ENCODE peak calls at places on chromosome 18, in eight cellular contexts. J, O, F, T, S, V, B and C are unnamed samples.

GRCh38 chr18:8705280-8705940 is at the start of gene MTCL1:
- DNase-seq in S (peak; percentile 67), T (peak; percentile 62), V (no peak), F (peak; percentile 80), O (no peak), J (no peak), B (peak; percentile 32), C (peak; percentile 86)

GRCh38 chr18:3526421-3527354 is 76.7 kb downstream of the TGIF1 start:
- DNase-seq in V (no peak), T (no peak), O (peak; percentile 20), S (peak; percentile 67), B (no peak), F (no peak), J (no peak), C (peak; percentile 58)

GRCh38 chr18:73693091-73693490 is 454.5 kb downstream of the FBXO15 start:
- DNase-seq in F (no peak), S (no peak), B (no peak), J (no peak), V (no peak), O (no peak), T (no peak), C (no peak)

GRCh38 chr18:45248240-45248903 is 366.9 kb upstream of the SLC14A2 start:
- DNase-seq in V (no peak), B (peak; percentile 51), S (peak; percentile 92), O (peak; percentile 84), J (peak; percentile 30), F (no peak), T (no peak), C (no peak)

GRCh38 chr18:24868760-24869237 is 408.4 kb downstream of the HRH4 start:
- DNase-seq in V (no peak), B (no peak), J (no peak), O (peak; percentile 29), F (no peak), S (no peak), T (no peak), C (no peak)

GRCh38 chr18:57542801-57543427 is 43.6 kb downstream of the FECH start:
- DNase-seq in B (no peak), V (no peak), O (peak; percentile 48), T (no peak), F (no peak), S (peak; percentile 6), J (no peak), C (no peak)

GRCh38 chr18:5524660-5525059 is 19.1 kb downstream of the EPB41L3 start:
- DNase-seq in S (no peak), V (no peak), O (no peak), J (no peak), B (no peak), T (no peak), F (no peak), C (no peak)

GRCh38 chr18:22683196-22683676 is 249.9 kb upstream of the RBBP8 start:
- DNase-seq in O (peak; percentile 79), J (peak; percentile 88), T (no peak), F (no peak), B (peak; percentile 27), V (no peak), S (peak; percentile 78), C (no peak)

GRCh38 chr18:62131305-62131909 is 55.4 kb downstream of the PIGN start:
- DNase-seq in J (peak; percentile 56), O (peak; percentile 28), B (peak; percentile 39), F (peak; percentile 50), T (no peak), S (peak; percentile 82), V (peak; percentile 10), C (peak; percentile 46)

DNA sequence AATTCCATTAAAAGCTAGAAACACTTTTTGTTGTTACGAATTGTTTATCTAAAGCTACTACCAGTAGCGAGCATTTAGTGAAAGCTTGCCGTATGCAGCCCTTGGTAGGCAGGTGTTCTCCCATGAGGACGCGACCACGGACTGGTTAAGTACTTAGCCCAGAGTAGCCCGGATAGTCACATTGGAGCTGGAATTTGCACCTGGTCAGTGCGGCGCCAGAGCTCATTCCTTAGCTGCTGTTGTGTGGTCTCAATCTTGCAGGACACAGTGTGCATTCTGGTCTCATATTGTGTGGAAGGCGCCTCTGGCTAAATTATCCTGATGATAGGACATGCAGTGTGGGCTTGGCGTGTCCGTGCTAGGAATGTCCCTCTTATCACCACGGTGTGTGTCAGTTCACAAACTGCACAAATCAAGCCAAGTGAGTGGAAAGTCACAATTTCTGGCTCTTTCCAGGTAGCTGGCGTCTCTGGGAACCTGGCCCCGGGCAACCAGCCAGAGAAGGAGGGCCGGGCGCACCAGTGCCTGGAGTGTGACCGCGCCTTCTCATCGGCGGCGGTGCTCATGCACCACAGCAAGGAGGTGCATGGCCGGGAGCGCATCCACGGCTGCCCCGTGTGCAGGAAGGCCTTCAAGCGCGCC is 133.3 kb downstream of the ZNF236 start:
- DNase-seq in V (no peak), S (no peak), B (peak; percentile 46), T (no peak), F (no peak), O (no peak), J (peak; percentile 40), C (no peak)
- TF ChIP-seq CTCF in V (no peak), S (no peak), B (no peak), T (no peak), F (no peak), O (no peak), J (no peak), C (no peak)

DNA sequence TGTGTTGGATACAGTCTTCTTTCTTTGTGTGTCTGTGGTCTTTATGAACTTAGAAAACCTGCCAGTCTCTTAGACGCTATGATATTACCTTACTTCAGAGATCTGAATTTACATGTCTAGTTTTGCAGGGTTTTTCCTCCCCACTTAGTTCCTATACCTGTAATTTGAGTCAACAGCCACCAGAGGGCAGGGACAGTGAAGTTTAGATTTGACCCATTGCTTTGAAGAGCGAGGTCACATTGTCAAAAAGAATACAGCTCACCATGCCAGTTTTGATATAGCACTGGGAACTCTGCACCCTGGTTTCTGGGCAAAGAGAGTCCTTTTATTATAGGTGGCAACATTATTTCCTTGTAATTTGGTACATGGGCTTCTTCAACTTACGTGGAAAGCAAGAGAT is 102.3 kb downstream of the MAPK4 start:
- DNase-seq in T (no peak), B (no peak), S (no peak), F (peak; percentile 17), V (no peak), O (no peak), J (peak; percentile 54), C (peak; percentile 14)
- TF ChIP-seq CTCF in T (peak; percentile 31), B (no peak), S (peak; percentile 44), F (peak; percentile 68), V (peak; percentile 55), O (peak; percentile 14), J (peak; percentile 65), C (no peak)

DNA sequence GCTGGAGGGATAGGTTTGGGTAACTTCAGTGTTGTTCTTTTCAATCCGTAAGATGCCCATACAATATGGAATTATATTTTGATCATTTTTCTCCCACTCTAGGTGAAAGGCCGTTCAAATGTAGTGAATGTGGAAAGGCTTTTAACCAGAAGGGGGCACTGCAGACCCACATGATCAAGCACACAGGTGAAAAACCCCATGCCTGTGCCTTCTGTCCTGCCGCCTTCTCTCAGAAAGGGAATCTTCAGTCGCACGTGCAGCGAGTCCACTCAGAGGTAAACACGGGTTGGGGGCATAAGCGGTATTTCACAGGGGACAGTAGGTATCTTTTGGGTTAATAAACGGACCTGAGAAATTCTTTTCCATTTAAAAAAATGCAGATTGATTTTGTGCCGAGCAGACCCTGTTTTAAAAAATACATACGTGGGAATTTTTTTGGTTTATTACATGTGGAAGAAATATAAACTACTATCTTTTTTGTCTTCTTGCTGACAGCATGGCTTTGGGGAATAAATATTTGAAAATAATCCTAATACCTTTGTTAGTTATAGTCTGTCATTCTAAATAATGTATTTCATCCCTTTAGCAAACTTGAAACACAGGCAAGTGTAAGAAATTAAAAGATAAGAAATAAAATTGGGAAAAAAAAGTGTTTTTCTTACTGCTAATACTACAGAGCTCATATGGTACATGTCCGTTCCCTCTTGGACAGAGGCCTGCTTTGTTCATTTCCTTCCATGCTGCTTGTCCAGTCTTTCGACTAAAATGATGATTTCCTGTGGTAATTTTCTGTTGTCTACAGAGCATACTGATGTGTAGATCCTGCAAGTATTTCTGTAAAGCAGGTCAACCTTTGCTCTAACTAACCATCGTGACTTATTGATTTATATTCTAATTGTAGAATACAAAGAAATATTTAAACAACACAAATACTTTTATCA is 53.3 kb downstream of the ZNF236 start:
- DNase-seq in J (peak; percentile 71), T (no peak), F (peak; percentile 34), V (no peak), O (no peak), B (peak; percentile 26), S (peak; percentile 53), C (peak; percentile 60)
- TF ChIP-seq CTCF in J (peak; percentile 79), T (peak; percentile 52), F (peak; percentile 78), V (peak; percentile 75), O (peak; percentile 64), B (peak; percentile 55), S (peak; percentile 70), C (peak; percentile 76)

GRCh38 chr18:39960545-39960944 is 1994.5 kb upstream of the PIK3C3 start:
- DNase-seq in T (no peak), J (no peak), O (no peak), S (no peak), B (no peak), V (peak; percentile 85), F (no peak), C (no peak)

GRCh38 chr18:39959839-39960238 is 1995.2 kb upstream of the PIK3C3 start:
- DNase-seq in S (no peak), V (peak; percentile 81), J (no peak), T (no peak), O (no peak), B (no peak), F (no peak), C (no peak)

GRCh38 chr18:39966275-39966674 is 1988.8 kb upstream of the PIK3C3 start:
- DNase-seq in F (no peak), O (no peak), S (no peak), T (no peak), V (no peak), B (no peak), J (no peak), C (no peak)

GRCh38 chr18:39958876-39959275 is 1996.2 kb upstream of the PIK3C3 start:
- DNase-seq in V (no peak), T (no peak), B (no peak), F (no peak), O (no peak), J (no peak), S (no peak), C (no peak)

DNA sequence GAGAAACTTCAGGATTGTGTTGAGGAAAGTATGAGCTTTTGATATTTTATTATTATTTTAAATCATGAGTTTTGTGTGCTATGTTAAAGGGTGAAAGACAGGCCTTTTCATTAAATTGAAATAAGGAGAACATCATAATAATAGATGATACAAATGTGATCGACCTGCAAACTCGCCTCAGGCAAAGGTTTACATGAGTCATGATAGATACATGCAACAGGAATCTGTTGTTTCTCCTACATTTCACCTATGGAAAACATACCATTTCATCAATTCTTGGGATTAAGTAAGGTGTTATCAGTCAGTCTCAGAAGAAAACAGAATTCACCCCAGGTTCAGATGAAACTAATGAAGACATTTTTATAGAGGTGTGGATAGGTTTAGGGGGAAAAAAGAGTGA is 1992.5 kb upstream of the PIK3C3 start:
- DNase-seq in S (no peak), J (no peak), F (no peak), B (no peak), V (no peak), T (no peak), O (no peak), C (no peak)
- TF ChIP-seq CTCF in S (no peak), J (no peak), F (no peak), B (no peak), V (no peak), T (no peak), O (no peak), C (no peak)

GRCh38 chr18:77207540-77207939 is 42.1 kb upstream of the GALR1 start:
- DNase-seq in S (peak; percentile 88), B (no peak), J (peak; percentile 84), F (peak; percentile 16), T (peak; percentile 82), O (peak; percentile 18), V (no peak), C (peak; percentile 40)
- TF ChIP-seq CTCF in S (peak; percentile 77), B (peak; percentile 16), J (peak; percentile 71), F (peak; percentile 69), T (peak; percentile 54), O (peak; percentile 81), V (peak; percentile 76), C (peak; percentile 8)

GRCh38 chr18:66271927-66272326 is 332.0 kb downstream of the CDH19 start:
- DNase-seq in J (no peak), S (no peak), V (no peak), F (no peak), O (no peak), T (no peak), B (no peak), C (no peak)
- TF ChIP-seq CTCF in J (no peak), S (no peak), V (no peak), F (no peak), O (no peak), T (no peak), B (no peak), C (no peak)